ENCODE peak calls at places on chromosomes 5 and 9, in five cellular contexts. X, Q, L, O and C are unnamed samples.

GRCh38 chr5:145975361-145976066 is 39.1 kb downstream of the SH3RF2 start:
- DNase-seq in X (no peak), L (no peak), O (no peak), Q (no peak), C (no peak)

GRCh38 chr5:33049845-33050244 is 338.7 kb downstream of the NPR3 start:
- DNase-seq in X (no peak), Q (no peak), O (no peak), L (no peak), C (no peak)

GRCh38 chr5:77483662-77484061 is 8.5 kb downstream of the WDR41 start:
- DNase-seq in X (no peak), O (no peak), Q (no peak), L (no peak), C (no peak)

GRCh38 chr5:13866792-13867191 is 77.7 kb downstream of the DNAH5 start:
- DNase-seq in L (no peak), X (no peak), O (no peak), Q (no peak), C (no peak)

GRCh38 chr5:35877655-35878054 is 21.0 kb downstream of the IL7R start:
- DNase-seq in L (no peak), X (no peak), Q (no peak), O (no peak), C (no peak)

GRCh38 chr9:91817493-91818225 is 132.4 kb downstream of the ROR2 start:
- DNase-seq in X (no peak), O (no peak), Q (no peak), L (no peak), C (peak)

GRCh38 chr9:99713838-99714306 is 107.8 kb upstream of the NR4A3 start:
- DNase-seq in Q (no peak), L (no peak), X (no peak), O (no peak), C (no peak)

GRCh38 chr5:52705720-52706119 is 82.0 kb upstream of the ITGA1 start:
- DNase-seq in X (no peak), Q (no peak), O (no peak), L (no peak), C (no peak)

GRCh38 chr5:177403826-177404640 is 3.6 kb upstream of the PFN3 start:
- DNase-seq in L (peak), Q (peak), X (no peak), O (peak), C (peak)

GRCh38 chr5:14032944-14033343 is 88.5 kb upstream of the DNAH5 start:
- DNase-seq in Q (no peak), X (no peak), L (no peak), O (no peak), C (no peak)

GRCh38 chr5:141135030-141135717 is at the start of gene PCDHB5:
- DNase-seq in O (no peak), L (peak), X (no peak), Q (peak), C (no peak)

GRCh38 chr9:38107811-38108304 is 38.8 kb upstream of the SHB start:
- DNase-seq in O (no peak), X (no peak), L (no peak), Q (no peak), C (no peak)

GRCh38 chr5:176533390-176533789 is 3.8 kb downstream of the RNF44 start:
- DNase-seq in X (no peak), L (peak), Q (peak), O (no peak), C (no peak)

GRCh38 chr5:93990504-93991085 is 249.2 kb upstream of the POU5F2 start:
- DNase-seq in X (no peak), L (no peak), O (no peak), Q (no peak), C (no peak)

GRCh38 chr9:115262952-115263351 is 145.0 kb upstream of the TNC start:
- DNase-seq in O (no peak), X (no peak), Q (no peak), L (no peak), C (no peak)

GRCh38 chr9:101376117-101376866 is 8.5 kb downstream of the BAAT start:
- DNase-seq in Q (peak), L (no peak), O (peak), X (no peak), C (no peak)

GRCh38 chr5:93570294-93571110 is 10.5 kb downstream of the NR2F1-AS1 start:
- DNase-seq in Q (no peak), L (no peak), X (no peak), O (no peak), C (no peak)

GRCh38 chr5:71782771-71783770 is 64.0 kb downstream of the CARTPT start:
- DNase-seq in Q (peak), X (peak), O (peak), L (peak), C (peak)

GRCh38 chr9:116062206-116062550 is 91.4 kb upstream of the PAPPA start:
- DNase-seq in L (no peak), Q (no peak), O (no peak), X (no peak), C (no peak)

GRCh38 chr5:36690041-36690941 is 83.9 kb downstream of the SLC1A3 start:
- DNase-seq in L (peak), X (peak), Q (peak), O (peak), C (peak)

GRCh38 chr5:144812770-144813169 is 642.1 kb downstream of the KCTD16 start:
- DNase-seq in L (no peak), Q (no peak), O (no peak), X (no peak), C (no peak)

GRCh38 chr5:40960027-40960426 is 50.7 kb downstream of the C7 start:
- DNase-seq in O (no peak), L (no peak), X (no peak), Q (no peak), C (no peak)

GRCh38 chr5:65121880-65122436 is 353.2 kb downstream of the CWC27 start:
- DNase-seq in X (no peak), O (no peak), L (no peak), Q (no peak), C (no peak)

GRCh38 chr5:61304611-61305369 is 27.3 kb upstream of the ZSWIM6 start:
- DNase-seq in L (no peak), X (no peak), Q (no peak), O (no peak), C (peak)

GRCh38 chr9:136784249-136784996 is 6.7 kb upstream of the TMEM141 start:
- DNase-seq in L (peak), Q (no peak), O (peak), X (no peak), C (no peak)

GRCh38 chr5:141604318-141604717 is 14.5 kb downstream of the DIAPH1 start:
- DNase-seq in X (no peak), O (no peak), Q (no peak), L (no peak), C (no peak)